ENCODE peak calls at places on chromosomes 7 and 10, in six cellular contexts. Z is choroid plexus epithelial cell; F is neural progenitor cell; P is activated T-helper 1 cell treated with anti-CD3 and anti-CD28 coated beads, Interleukin-2, amount 50 U/mL, for 16 hours; O is stimulated activated CD8-positive, alpha-beta memory T cell treated with anti-CD3 and anti-CD28 coated beads, Interleukin-15, amount 100 ng/mL, for 48 hours; V is NCI-H524 treated with DMSO at 0.1 percent for 48 hours. T is an unnamed sample.

GRCh38 chr7:15086171-15086745 is 183.7 kb upstream of the DGKB start:
- DNase-seq in P (no peak), O (no peak), F (no peak), Z (peak; percentile 34), V (no peak), T (no peak)

GRCh38 chr7:121398246-121398645 is 2.1 kb upstream of the FAM3C start:
- DNase-seq in F (peak; percentile 43), P (no peak), Z (peak; percentile 29), V (peak; percentile 56), O (no peak), T (no peak)

GRCh38 chr10:109306698-109307097 is 616.6 kb downstream of the XPNPEP1 start:
- DNase-seq in Z (no peak), O (no peak), V (no peak), F (no peak), P (no peak), T (no peak)

GRCh38 chr10:93152136-93152535 is 78.4 kb downstream of the CYP26A1 start:
- DNase-seq in V (no peak), F (no peak), Z (peak; percentile 65), O (no peak), P (no peak), T (no peak)

GRCh38 chr10:48251152-48251524 is 23.4 kb downstream of the FRMPD2 start:
- DNase-seq in F (no peak), P (no peak), Z (peak; percentile 24), V (no peak), O (no peak), T (no peak)

GRCh38 chr10:46541017-46541661 is 15.3 kb downstream of the GPRIN2 start:
- DNase-seq in V (no peak), O (no peak), Z (peak; percentile 49), P (no peak), F (peak; percentile 90), T (peak; percentile 64)

GRCh38 chr10:10551595-10551994 is 466.1 kb upstream of the CELF2 start:
- DNase-seq in Z (no peak), P (no peak), F (peak; percentile 5), V (no peak), O (no peak), T (no peak)

GRCh38 chr7:157690833-157691382 is 354.1 kb downstream of the DNAJB6 start:
- DNase-seq in P (no peak), F (peak; percentile 94), V (no peak), O (no peak), Z (peak; percentile 93), T (peak; percentile 72)

GRCh38 chr7:129561677-129562424 is 49.7 kb upstream of the NRF1 start:
- DNase-seq in O (no peak), V (no peak), Z (no peak), P (no peak), F (peak; percentile 48), T (no peak)

GRCh38 chr7:99557196-99557607 is 1.2 kb upstream of the ZNF655 start:
- DNase-seq in O (no peak), F (peak; percentile 16), Z (no peak), V (no peak), P (no peak), T (no peak)

GRCh38 chr10:91162050-91162494 is 58.4 kb upstream of the PCGF5 start:
- DNase-seq in O (no peak), P (no peak), Z (peak; percentile 25), F (no peak), V (no peak), T (no peak)

GRCh38 chr7:83861-84632 is 108.3 kb upstream of the FAM20C start:
- DNase-seq in O (no peak), P (no peak), F (no peak), V (no peak), Z (no peak), T (peak; percentile 21)

GRCh38 chr7:20260219-20260618 is 43.0 kb upstream of the MACC1 start:
- DNase-seq in V (no peak), O (no peak), Z (peak; percentile 51), F (no peak), P (no peak), T (no peak)

T was measured in Right ventricle myocardium superior.